ENCODE peak calls at places on chromosomes 11 and 22, in seven cellular contexts. N is HFFc6, Y is kidney, P is colonic mucosa, T is endothelial cell, V is cardiac fibroblast, E is fibroblast of pulmonary artery. O is an unnamed sample.

GRCh38 chr11:120674537-120674936 is 163.0 kb downstream of the GRIK4 start:
- DNase-seq in N (no peak), Y (no peak), P (no peak), T (no peak), V (no peak), E (peak), O (no peak)

GRCh38 chr11:95831198-95831883 is 41.0 kb downstream of the CEP57 start:
- DNase-seq in N (peak), Y (no peak), P (no peak), T (no peak), V (peak), E (peak), O (peak)

GRCh38 chr22:22936915-22937656 is 49.5 kb downstream of the IGLL5 start:
- DNase-seq in N (no peak), Y (no peak), P (no peak), T (no peak), V (no peak), E (no peak), O (no peak)

GRCh38 chr11:67415501-67416304 is at the start of gene CARNS1:
- DNase-seq in N (no peak), Y (no peak), P (no peak), T (no peak), V (no peak), E (no peak), O (no peak)

GRCh38 chr11:93000511-93001476 is 31.3 kb downstream of the MTNR1B start:
- DNase-seq in N (peak), Y (no peak), P (no peak), T (no peak), V (peak), E (peak), O (peak)

GRCh38 chr11:44017443-44018126 is 30.2 kb upstream of the ACCSL start:
- DNase-seq in N (no peak), Y (no peak), P (no peak), T (no peak), V (no peak), E (peak), O (no peak)

GRCh38 chr11:58905141-58905715 is 34.1 kb upstream of the GLYATL1 start:
- DNase-seq in N (peak), Y (no peak), P (peak), T (peak), V (peak), E (peak), O (no peak)

GRCh38 chr11:58880166-58880565 is 35.7 kb upstream of the GLYATL2 start:
- DNase-seq in N (no peak), Y (no peak), P (no peak), T (no peak), V (no peak), E (no peak), O (no peak)

GRCh38 chr11:17000987-17001386 is 13.2 kb downstream of the PLEKHA7 start:
- DNase-seq in N (no peak), Y (no peak), P (no peak), T (no peak), V (no peak), E (no peak), O (no peak)

GRCh38 chr11:60098508-60098907 is 10.0 kb downstream of the MS4A2 start:
- DNase-seq in N (no peak), Y (no peak), P (no peak), T (no peak), V (no peak), E (no peak), O (no peak)

GRCh38 chr22:48053973-48054372 is 1291.5 kb downstream of the TBC1D22A start:
- DNase-seq in N (no peak), Y (no peak), P (no peak), T (no peak), V (no peak), E (no peak), O (no peak)

GRCh38 chr11:46238078-46238966 is 39.1 kb upstream of the CREB3L1 start:
- DNase-seq in N (peak), Y (peak), P (peak), T (peak), V (peak), E (peak), O (peak)

GRCh38 chr22:32897400-32897799 is 95.9 kb downstream of the TIMP3 start:
- DNase-seq in N (peak), Y (no peak), P (no peak), T (no peak), V (peak), E (peak), O (peak)

GRCh38 chr11:54985731-54986130 is 276.2 kb upstream of the TRIM48 start:
- DNase-seq in N (no peak), Y (no peak), P (no peak), T (no peak), V (no peak), E (no peak), O (no peak)

GRCh38 chr11:44033856-44034255 is 13.9 kb upstream of the ACCSL start:
- DNase-seq in N (no peak), Y (no peak), P (no peak), T (no peak), V (no peak), E (no peak), O (no peak)

GRCh38 chr11:68099057-68099456 is 22.1 kb downstream of the CHKA start:
- DNase-seq in N (no peak), Y (no peak), P (no peak), T (no peak), V (no peak), E (no peak), O (no peak)

GRCh38 chr11:16111690-16112089 is 244.7 kb downstream of the SOX6 start:
- DNase-seq in N (no peak), Y (no peak), P (no peak), T (no peak), V (no peak), E (no peak), O (no peak)

GRCh38 chr11:75350743-75351540 is 519 bp downstream of the ARRB1 start:
- DNase-seq in N (no peak), Y (peak), P (peak), T (peak), V (peak), E (no peak), O (no peak)

GRCh38 chr11:74691755-74692154 is 39.5 kb downstream of the CHRDL2 start:
- DNase-seq in N (no peak), Y (no peak), P (no peak), T (no peak), V (no peak), E (no peak), O (no peak)

GRCh38 chr11:59759900-59760299 is 4.7 kb downstream of the STX3 start:
- DNase-seq in N (no peak), Y (no peak), P (no peak), T (no peak), V (no peak), E (no peak), O (no peak)

GRCh38 chr11:66617148-66617814 is 851 bp downstream of the RBM14 start:
- DNase-seq in N (peak), Y (no peak), P (no peak), T (peak), V (peak), E (peak), O (peak)

GRCh38 chr11:18578975-18579598 is 9.4 kb downstream of the UEVLD start:
- DNase-seq in N (no peak), Y (no peak), P (peak), T (no peak), V (no peak), E (no peak), O (no peak)

GRCh38 chr11:74397531-74398243 is 546 bp downstream of the PGM2L1 start:
- DNase-seq in N (no peak), Y (peak), P (peak), T (peak), V (peak), E (no peak), O (peak)

GRCh38 chr11:34345012-34345804 is 12.6 kb downstream of the ABTB2 start:
- DNase-seq in N (peak), Y (peak), P (peak), T (no peak), V (peak), E (peak), O (peak)

GRCh38 chr11:60769811-60770210 is 13.1 kb downstream of the MS4A15 start:
- DNase-seq in N (no peak), Y (no peak), P (no peak), T (no peak), V (no peak), E (no peak), O (no peak)

GRCh38 chr11:111582881-111583280 is 19.4 kb upstream of the SIK2 start:
- DNase-seq in N (no peak), Y (no peak), P (no peak), T (no peak), V (no peak), E (peak), O (no peak)

DNA sequence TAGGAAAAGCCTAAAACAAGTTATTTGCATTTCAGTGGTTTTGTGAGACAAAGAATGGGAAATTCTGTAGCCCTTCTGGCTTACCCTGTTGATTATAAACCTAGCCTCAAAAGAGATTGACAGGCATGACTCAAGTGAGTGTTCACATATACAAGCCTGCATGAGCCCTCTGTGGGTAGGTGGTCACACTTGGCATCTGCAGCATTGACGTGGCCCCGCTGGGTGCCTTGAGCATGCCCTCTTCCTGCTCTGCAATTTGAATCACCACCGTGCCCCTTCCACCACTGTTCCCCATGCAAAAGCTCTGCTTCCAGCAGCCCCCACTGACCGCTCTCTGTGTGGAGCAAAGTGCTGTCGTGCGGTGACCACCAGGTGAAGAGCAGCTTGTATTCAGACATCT is 21.0 kb upstream of the ADSL start:
- DNase-seq in N (no peak), Y (no peak), P (no peak), T (no peak), V (no peak), E (no peak), O (no peak)
- TF ChIP-seq CTCF in N (no peak), Y (no peak), P (no peak), T (no peak), V (no peak), E (no peak), O (no peak)

GRCh38 chr11:118156531-118157185 is 4.0 kb upstream of the SCN4B start:
- DNase-seq in N (no peak), Y (no peak), P (no peak), T (no peak), V (no peak), E (no peak), O (no peak)
- TF ChIP-seq CTCF in N (peak), Y (no peak), P (no peak), T (no peak), V (no peak), E (no peak), O (no peak)

DNA sequence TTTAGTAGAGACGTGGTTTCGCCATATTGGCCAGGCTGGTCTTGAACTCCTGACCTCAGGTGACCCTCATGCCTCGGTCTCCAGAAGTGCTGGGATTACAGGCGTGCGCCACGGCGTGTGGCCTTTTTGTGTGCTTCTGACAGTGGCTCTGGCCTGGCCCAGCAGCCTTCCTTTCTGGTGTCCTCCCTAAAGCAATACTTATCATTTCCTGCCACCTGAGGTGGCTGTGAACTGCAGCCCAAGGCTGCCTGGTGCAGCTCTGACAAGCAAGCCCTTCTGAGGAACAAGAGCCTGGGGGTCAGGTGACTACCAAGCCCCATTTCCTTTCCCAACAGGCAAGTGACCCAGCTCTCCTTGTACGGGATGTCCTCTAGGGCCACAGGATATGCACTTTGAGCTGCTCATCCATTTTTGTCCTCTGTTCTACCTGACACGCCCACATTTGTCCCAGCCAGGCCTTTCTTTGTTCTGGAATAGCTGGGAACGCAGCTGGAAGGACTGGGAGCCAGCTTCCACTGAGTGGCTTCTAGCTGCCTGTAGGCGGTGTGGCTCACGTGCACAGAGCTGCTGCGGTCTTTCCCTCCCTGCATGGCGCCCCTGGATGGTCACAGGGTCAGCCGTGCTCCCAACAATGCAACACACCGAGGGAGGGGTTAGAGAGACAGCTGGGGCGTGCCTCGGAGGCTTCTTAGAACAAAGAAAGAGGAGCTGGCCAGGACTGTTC is 12.3 kb upstream of the BID start:
- DNase-seq in N (peak), Y (peak), P (no peak), T (peak), V (peak), E (peak), O (no peak)
- TF ChIP-seq CTCF in N (no peak), Y (no peak), P (no peak), T (no peak), V (peak), E (no peak), O (no peak)

GRCh38 chr11:76551400-76551799 is 106.6 kb downstream of the EMSY start:
- DNase-seq in N (no peak), Y (no peak), P (no peak), T (no peak), V (peak), E (peak), O (no peak)
- TF ChIP-seq CTCF in N (peak), Y (no peak), P (peak), T (no peak), V (peak), E (peak), O (no peak)

GRCh38 chr11:114315749-114316368 is 19.7 kb downstream of the NNMT start:
- DNase-seq in N (no peak), Y (no peak), P (peak), T (no peak), V (peak), E (peak), O (no peak)

GRCh38 chr11:114316980-114317675 is 20.9 kb downstream of the NNMT start:
- DNase-seq in N (no peak), Y (no peak), P (no peak), T (no peak), V (peak), E (peak), O (no peak)

GRCh38 chr11:114318361-114318760 is 22.2 kb downstream of the NNMT start:
- DNase-seq in N (no peak), Y (no peak), P (no peak), T (no peak), V (peak), E (no peak), O (no peak)

GRCh38 chr11:114319716-114320328 is 23.6 kb downstream of the NNMT start:
- DNase-seq in N (no peak), Y (no peak), P (no peak), T (no peak), V (peak), E (peak), O (no peak)

GRCh38 chr11:114317738-114318137 is 21.5 kb downstream of the NNMT start:
- DNase-seq in N (peak), Y (no peak), P (peak), T (peak), V (peak), E (peak), O (no peak)
- TF ChIP-seq CTCF in N (peak), Y (peak), P (no peak), T (no peak), V (peak), E (peak), O (peak)

GRCh38 chr22:39453765-39454378 is 2.9 kb upstream of the MGAT3 start:
- DNase-seq in N (no peak), Y (no peak), P (no peak), T (no peak), V (no peak), E (peak), O (no peak)
- TF ChIP-seq CTCF in N (no peak), Y (no peak), P (no peak), T (no peak), V (no peak), E (no peak), O (no peak)

GRCh38 chr22:42296381-42296853 is 26.0 kb upstream of the TCF20 start:
- DNase-seq in N (no peak), Y (no peak), P (no peak), T (no peak), V (no peak), E (no peak), O (no peak)
- TF ChIP-seq CTCF in N (peak), Y (no peak), P (no peak), T (no peak), V (no peak), E (no peak), O (no peak)

GRCh38 chr22:41762980-41763779 is 37.3 kb upstream of the CCDC134 start:
- DNase-seq in N (no peak), Y (no peak), P (peak), T (peak), V (peak), E (peak), O (no peak)
- TF ChIP-seq CTCF in N (peak), Y (peak), P (no peak), T (peak), V (peak), E (peak), O (no peak)

DNA sequence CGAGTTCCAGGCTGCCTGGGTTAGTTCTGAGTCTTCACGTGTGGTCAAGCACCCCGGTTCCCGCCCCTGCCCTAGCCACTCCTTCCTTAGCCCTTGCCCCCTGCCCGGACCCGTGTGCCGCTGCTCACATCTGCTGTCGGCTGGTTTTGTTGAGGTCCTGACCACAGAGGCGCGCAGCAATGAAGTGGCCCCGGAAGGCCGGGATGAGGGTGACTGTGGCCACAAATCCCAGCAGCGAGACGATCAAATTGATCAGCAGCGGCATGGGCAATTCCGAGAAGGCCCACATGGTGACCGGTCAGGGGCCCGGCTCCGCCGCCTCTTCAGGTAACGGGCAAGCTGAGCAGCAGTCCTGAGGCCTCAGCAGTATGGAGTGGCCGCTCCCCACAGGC is 290 bp downstream of the DPAGT1 start:
- DNase-seq in N (no peak), Y (no peak), P (peak), T (no peak), V (no peak), E (no peak), O (no peak)
- TF ChIP-seq CTCF in N (peak), Y (peak), P (no peak), T (no peak), V (no peak), E (no peak), O (no peak)

O was measured in RWPE1.